ENCODE peak calls at places on chromosomes 16 and 17, in ten cellular contexts. O is transverse colon; L is foreskin fibroblast; U is fibroblast of the aortic adventitia; P is dorsolateral prefrontal cortex; F is thoracic aorta; D is CD8-positive, alpha-beta T cell; Y is cardiac muscle cell; B is AG04450; X is brain microvascular endothelial cell. E is an unnamed sample.

GRCh38 chr16:81447383-81448101 is 2.9 kb downstream of the CMIP start:
- DNase-seq in P (no peak), D (no peak), X (no peak), L (no peak), U (no peak), Y (peak), F (no peak), O (peak), B (no peak), E (no peak)

GRCh38 chr17:869067-869466 is 86.9 kb downstream of the MRM3 start:
- DNase-seq in F (peak), P (no peak), D (no peak), X (peak), Y (no peak), U (peak), B (no peak), O (peak), L (peak), E (no peak)

GRCh38 chr17:48908853-48909394 is 717 bp downstream of the UBE2Z start:
- DNase-seq in O (peak), U (peak), D (peak), F (peak), L (peak), Y (peak), P (peak), B (peak), X (peak), E (peak)

GRCh38 chr17:4541328-4542002 is 13.7 kb downstream of the MYBBP1A start:
- DNase-seq in X (no peak), D (no peak), Y (no peak), P (no peak), O (no peak), B (no peak), L (no peak), U (no peak), F (no peak), E (no peak)

GRCh38 chr17:28469376-28469775 is 4.1 kb upstream of the SLC13A2 start:
- DNase-seq in B (no peak), O (no peak), F (no peak), P (no peak), Y (no peak), L (no peak), U (no peak), X (no peak), D (no peak), E (no peak)

GRCh38 chr16:46620265-46621005 is 744 bp downstream of the SHCBP1 start:
- DNase-seq in O (no peak), X (peak), D (no peak), F (no peak), L (no peak), B (no peak), U (no peak), P (no peak), Y (no peak), E (no peak)

GRCh38 chr17:49985310-49985990 is 9.6 kb downstream of the DLX3 start:
- DNase-seq in B (no peak), L (no peak), P (no peak), O (no peak), D (no peak), U (no peak), X (no peak), Y (no peak), F (no peak), E (no peak)

GRCh38 chr16:61042736-61043135 is 993.5 kb downstream of the CDH8 start:
- DNase-seq in B (no peak), F (no peak), X (no peak), O (no peak), L (no peak), D (no peak), U (no peak), Y (peak), P (no peak), E (peak)

GRCh38 chr16:1308977-1309885 is at the start of gene UBE2I:
- DNase-seq in Y (peak), P (peak), D (peak), F (peak), L (peak), B (peak), X (peak), O (peak), U (peak), E (peak)

GRCh38 chr16:46932802-46933201 is 40.7 kb downstream of the DNAJA2 start:
- DNase-seq in U (no peak), O (no peak), P (no peak), F (no peak), Y (no peak), B (no peak), L (no peak), D (no peak), X (no peak), E (no peak)

GRCh38 chr16:22397459-22397858 is 23.0 kb upstream of the CDR2 start:
- DNase-seq in P (no peak), B (peak), X (peak), Y (no peak), U (peak), D (no peak), L (peak), O (no peak), F (no peak), E (no peak)

GRCh38 chr16:380837-381787 is 666 bp downstream of the PGAP6 start:
- DNase-seq in Y (peak), O (no peak), X (no peak), B (no peak), P (no peak), U (no peak), D (no peak), L (no peak), F (no peak), E (no peak)

GRCh38 chr17:2380225-2380922 is 20.5 kb downstream of the MNT start:
- DNase-seq in D (no peak), L (no peak), X (no peak), P (no peak), F (no peak), O (no peak), Y (no peak), U (no peak), B (no peak), E (no peak)

GRCh38 chr16:63945805-63946204 is 1176.1 kb downstream of the CDH11 start:
- DNase-seq in O (no peak), L (no peak), P (no peak), B (no peak), U (no peak), X (peak), F (no peak), D (no peak), Y (no peak), E (no peak)
- H3K4me3 ChIP-seq in O (no peak), L (no peak), P (no peak), B (no peak), U (no peak), X (no peak), F (no peak), D (no peak), Y (no peak), E (no peak)

GRCh38 chr17:5897320-5897911 is 172.8 kb upstream of the WSCD1 start:
- DNase-seq in O (no peak), L (no peak), X (no peak), F (no peak), Y (no peak), B (no peak), D (no peak), P (peak), U (no peak), E (peak)
- H3K4me3 ChIP-seq in O (no peak), L (no peak), X (no peak), F (no peak), Y (no peak), B (no peak), D (no peak), P (peak), U (no peak), E (no peak)

DNA sequence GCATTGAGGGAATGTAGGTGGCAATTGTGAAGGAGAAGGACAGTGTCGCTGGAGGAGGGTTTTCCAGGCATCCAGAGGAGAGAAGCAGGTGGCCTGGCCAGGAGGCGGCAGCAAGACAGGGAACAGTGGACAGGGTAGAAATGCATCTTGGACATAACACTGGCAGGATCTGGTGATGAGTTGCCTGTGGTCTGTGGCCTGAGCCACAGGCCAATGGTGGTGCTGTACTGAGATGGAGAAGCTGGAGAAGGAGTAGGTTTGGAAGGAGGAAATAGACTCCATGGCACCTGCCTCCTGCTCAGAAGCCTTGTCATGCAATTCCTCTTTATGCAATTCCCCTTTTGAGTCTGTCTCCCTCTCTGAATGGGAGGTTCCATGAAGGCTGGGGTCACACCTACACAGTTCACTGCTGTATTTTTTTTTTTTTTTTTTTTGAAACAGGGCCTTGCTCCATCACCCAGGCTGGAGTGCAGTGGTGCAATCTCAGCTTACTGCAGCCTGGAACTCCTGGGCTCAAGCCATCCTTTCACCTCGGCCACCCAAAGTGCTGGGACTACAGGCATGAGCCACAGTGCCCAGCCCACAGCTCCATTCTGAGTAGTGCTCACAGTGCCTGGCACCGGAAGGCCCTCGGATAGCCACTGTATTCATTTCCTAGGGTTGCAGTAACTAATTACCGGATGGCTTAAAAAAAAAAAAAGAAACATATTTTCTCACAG is 13.5 kb upstream of the CACNG4 start:
- DNase-seq in U (no peak), D (no peak), P (no peak), B (no peak), X (no peak), L (no peak), O (no peak), Y (no peak), F (no peak), E (no peak)
- H3K4me3 ChIP-seq in U (no peak), D (no peak), P (no peak), B (no peak), X (no peak), L (no peak), O (no peak), Y (no peak), F (no peak), E (no peak)

DNA sequence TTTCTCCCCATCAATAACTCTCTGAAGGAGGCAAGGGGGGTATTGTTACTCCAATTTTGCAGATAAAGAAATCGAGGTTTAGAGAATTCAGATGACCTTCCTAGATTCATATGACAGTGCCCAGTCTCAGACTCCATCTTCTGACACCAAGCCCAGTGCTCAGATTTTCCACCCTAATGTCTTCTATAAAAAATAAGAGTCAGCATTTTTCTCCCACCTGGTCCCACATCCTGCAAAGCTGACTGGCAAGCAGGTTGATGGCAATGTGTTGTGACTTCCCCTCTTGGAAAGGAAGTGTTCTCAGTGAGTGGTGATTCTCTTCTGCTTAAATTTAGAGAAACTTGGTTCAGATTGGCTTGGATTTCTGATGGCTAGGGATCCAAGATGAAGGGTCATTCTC is 129.4 kb downstream of the SOX9 start:
- DNase-seq in O (no peak), X (no peak), P (no peak), F (no peak), B (no peak), Y (no peak), U (no peak), L (no peak), D (no peak), E (peak)
- H3K4me3 ChIP-seq in O (no peak), X (no peak), P (no peak), F (no peak), B (no peak), Y (no peak), U (no peak), L (no peak), D (no peak), E (no peak)

DNA sequence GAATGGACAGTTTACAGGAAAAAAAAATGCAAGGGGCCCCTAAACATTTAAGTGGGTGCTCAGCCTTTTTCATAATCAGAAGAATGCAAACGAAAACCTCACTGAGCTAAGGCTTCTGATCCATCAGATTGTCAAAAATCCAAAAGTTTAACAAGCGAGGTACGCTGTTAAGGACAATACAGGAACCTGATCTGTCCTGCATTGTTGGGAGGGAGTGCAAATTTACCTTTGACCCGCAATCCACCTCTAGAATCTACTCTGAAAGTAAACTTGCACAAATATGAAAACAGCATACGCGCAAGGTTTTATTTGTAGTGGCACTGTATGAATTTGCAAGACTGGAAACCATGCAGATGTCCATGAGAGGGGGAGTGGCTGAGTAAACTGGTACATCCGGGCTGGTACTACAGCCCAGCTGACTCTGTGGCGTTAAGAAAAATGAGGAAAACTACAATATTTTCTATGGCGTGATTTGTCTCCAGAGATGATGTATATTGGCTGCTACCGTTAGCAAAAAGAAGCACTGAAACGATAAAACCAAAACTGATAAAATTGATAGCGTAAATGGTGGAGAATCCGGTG is 28.8 kb upstream of the ST6GALNAC1 start:
- DNase-seq in U (no peak), P (no peak), X (no peak), Y (no peak), O (peak), L (no peak), F (no peak), B (no peak), D (no peak), E (no peak)
- H3K4me3 ChIP-seq in U (peak), P (peak), X (peak), Y (peak), O (peak), L (peak), F (peak), B (peak), D (peak), E (peak)

DNA sequence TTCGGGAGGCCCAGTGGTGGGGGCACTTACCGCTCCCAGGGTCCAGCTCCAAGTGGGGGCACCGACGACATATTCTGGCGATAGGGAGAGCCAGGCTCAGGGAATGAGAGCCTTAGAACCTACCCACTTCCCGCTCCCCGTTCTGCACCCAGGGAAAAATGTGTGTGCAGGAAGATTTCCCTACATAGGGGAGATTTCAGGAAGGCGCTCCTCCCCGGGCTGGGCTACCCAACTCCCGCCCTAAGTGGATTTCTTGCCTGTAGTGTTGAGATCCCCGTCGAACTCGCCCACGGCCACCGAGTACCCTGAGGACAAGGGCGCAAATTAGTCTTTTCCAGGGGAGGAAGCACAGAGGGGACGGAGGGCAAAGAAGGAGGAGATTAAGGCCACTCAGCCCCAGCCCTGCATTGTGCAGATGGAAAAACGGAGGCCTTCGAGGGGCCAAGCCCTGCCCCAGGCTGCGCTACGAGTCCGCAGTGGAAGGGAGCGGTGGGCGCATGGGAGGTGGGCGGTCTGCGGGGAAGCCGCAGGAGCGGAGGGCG is 5.1 kb downstream of the ITGA2B start:
- DNase-seq in X (no peak), U (no peak), O (no peak), Y (no peak), L (no peak), D (no peak), F (no peak), P (no peak), B (no peak), E (no peak)
- H3K4me3 ChIP-seq in X (no peak), U (no peak), O (no peak), Y (peak), L (no peak), D (no peak), F (peak), P (peak), B (no peak), E (no peak)

GRCh38 chr16:57764006-57764340 is 28.4 kb downstream of the KATNB1 start:
- DNase-seq in D (no peak), B (no peak), L (no peak), P (no peak), X (no peak), Y (no peak), F (no peak), O (no peak), U (no peak), E (no peak)
- H3K4me3 ChIP-seq in D (no peak), B (no peak), L (no peak), P (no peak), X (no peak), Y (no peak), F (no peak), O (no peak), U (no peak), E (no peak)

DNA sequence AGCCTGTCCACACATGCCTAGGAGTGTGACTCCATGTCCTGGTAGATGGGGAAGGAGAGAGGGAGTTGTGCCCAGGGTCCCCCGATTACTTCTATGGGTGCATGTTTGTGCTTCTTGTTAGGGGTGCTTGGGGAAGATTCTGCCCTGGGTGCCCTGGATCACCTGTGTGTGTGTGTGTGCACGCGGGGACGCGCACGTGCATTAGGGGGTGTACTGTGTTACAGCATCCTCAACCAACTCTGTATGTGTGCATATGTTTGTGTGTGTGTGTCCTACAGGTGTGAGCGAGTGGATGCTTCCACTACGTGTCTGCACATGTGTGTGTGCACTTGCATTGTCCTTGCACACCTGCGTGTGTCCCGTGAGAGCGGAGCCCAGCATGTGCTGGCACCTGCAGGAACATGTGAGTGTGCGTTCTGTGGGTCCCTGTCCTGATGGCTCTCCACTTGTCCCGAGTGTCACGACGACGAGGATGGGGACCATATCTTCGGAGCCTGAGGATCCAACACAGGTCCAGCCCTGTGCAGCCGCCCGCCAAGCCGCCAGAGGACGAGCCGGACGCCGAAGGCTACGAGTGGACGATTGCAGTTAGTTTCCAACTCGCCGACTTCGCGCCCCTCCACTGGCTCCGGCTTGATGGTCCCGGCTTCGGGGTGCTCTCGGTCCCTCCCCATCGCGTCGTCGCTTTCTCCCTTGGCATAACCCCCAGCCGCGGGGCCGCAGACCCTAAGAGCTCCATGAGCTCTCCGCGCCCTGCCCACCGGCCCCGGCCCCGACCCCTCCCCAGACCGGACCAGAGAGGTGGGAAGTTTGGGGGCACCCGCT is 6.0 kb upstream of the TBC1D3B start:
- DNase-seq in Y (peak), B (no peak), L (no peak), D (no peak), X (no peak), O (no peak), P (no peak), F (no peak), U (no peak), E (no peak)
- H3K4me3 ChIP-seq in Y (peak), B (peak), L (peak), D (no peak), X (peak), O (peak), P (peak), F (peak), U (peak), E (no peak)

GRCh38 chr17:38418069-38418692 is 10.1 kb upstream of the ARHGAP23 start:
- DNase-seq in U (no peak), X (no peak), P (no peak), Y (no peak), L (no peak), D (no peak), F (no peak), B (no peak), O (no peak), E (no peak)

GRCh38 chr17:38418693-38419507 is 9.4 kb upstream of the ARHGAP23 start:
- DNase-seq in B (no peak), X (no peak), D (no peak), P (no peak), Y (peak), O (no peak), U (no peak), F (no peak), L (no peak), E (no peak)

GRCh38 chr17:38421224-38421841 is 6.9 kb upstream of the ARHGAP23 start:
- DNase-seq in U (peak), L (peak), Y (peak), O (no peak), F (no peak), X (no peak), B (peak), P (no peak), D (no peak), E (peak)

GRCh38 chr17:38420518-38420917 is 7.7 kb upstream of the ARHGAP23 start:
- DNase-seq in B (no peak), X (no peak), U (no peak), F (no peak), D (no peak), L (no peak), P (no peak), O (no peak), Y (no peak), E (no peak)

DNA sequence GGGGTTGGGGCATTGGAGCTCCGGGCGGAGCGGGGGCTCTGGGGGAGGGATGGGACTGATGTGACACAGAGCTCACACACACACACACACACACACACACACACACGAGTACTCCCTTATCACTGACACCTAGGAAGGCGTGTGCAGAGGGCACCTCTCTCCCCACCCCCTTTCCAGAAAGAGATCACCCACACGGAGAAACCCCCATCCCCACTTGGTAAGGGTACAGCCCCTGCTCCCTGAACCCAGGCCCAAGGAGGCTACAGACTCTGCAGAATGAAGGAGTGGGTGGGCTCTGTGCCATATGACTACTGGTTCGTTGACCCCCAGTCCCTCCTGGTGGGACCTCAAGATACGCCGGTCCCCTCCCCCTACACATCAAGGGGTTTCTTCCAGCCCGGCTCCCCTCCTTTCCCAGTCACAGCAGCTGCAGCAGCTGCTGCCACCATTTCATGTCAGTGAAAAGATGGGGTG is 8.7 kb upstream of the ARHGAP23 start:
- DNase-seq in X (no peak), L (no peak), Y (no peak), B (no peak), D (no peak), F (no peak), P (no peak), O (no peak), U (no peak), E (no peak)
- H3K4me3 ChIP-seq in X (no peak), L (no peak), Y (peak), B (peak), D (no peak), F (peak), P (peak), O (no peak), U (no peak), E (no peak)